ENCODE peak calls at places on chromosomes 16 and 17, in eight cellular contexts. One of them, this sample, is unnamed.

GRCh38 chr17:7613769-7614421 is 802 bp downstream of the FXR2 start:
- DNase-seq in A549: peak
- DNase-seq in neuronal stem cell: peak
- DNase-seq in psoas muscle: no peak
- DNase-seq in iPS DF 6.9: no peak
- DNase-seq in epithelial cell of prostate: no peak
- DNase-seq in heart left ventricle: no peak
- DNase-seq in caudate nucleus: no peak
- DNase-seq in this sample: no peak

GRCh38 chr17:34423978-34424813 is 61.2 kb upstream of the CCL1 start:
- DNase-seq in neuronal stem cell: no peak
- DNase-seq in iPS DF 6.9: no peak
- DNase-seq in caudate nucleus: no peak
- DNase-seq in psoas muscle: no peak
- DNase-seq in A549: no peak
- DNase-seq in heart left ventricle: no peak
- DNase-seq in epithelial cell of prostate: no peak
- DNase-seq in this sample: no peak

GRCh38 chr17:48037036-48037881 is at the start of gene COPZ2:
- DNase-seq in A549: peak
- DNase-seq in caudate nucleus: no peak
- DNase-seq in psoas muscle: peak
- DNase-seq in iPS DF 6.9: no peak
- DNase-seq in neuronal stem cell: no peak
- DNase-seq in heart left ventricle: peak
- DNase-seq in epithelial cell of prostate: no peak
- DNase-seq in this sample: no peak

GRCh38 chr17:3887811-3888210 is 5.0 kb downstream of the CAMKK1 start:
- DNase-seq in psoas muscle: no peak
- DNase-seq in A549: no peak
- DNase-seq in neuronal stem cell: no peak
- DNase-seq in caudate nucleus: no peak
- DNase-seq in heart left ventricle: no peak
- DNase-seq in iPS DF 6.9: no peak
- DNase-seq in epithelial cell of prostate: no peak
- DNase-seq in this sample: no peak

GRCh38 chr17:20273741-20274500 is 193.4 kb downstream of the LGALS9B start:
- DNase-seq in A549: no peak
- DNase-seq in caudate nucleus: no peak
- DNase-seq in psoas muscle: no peak
- DNase-seq in heart left ventricle: no peak
- DNase-seq in epithelial cell of prostate: no peak
- DNase-seq in neuronal stem cell: no peak
- DNase-seq in iPS DF 6.9: no peak
- DNase-seq in this sample: no peak

GRCh38 chr17:10435096-10435495 is 13.3 kb upstream of the MYH8 start:
- DNase-seq in neuronal stem cell: no peak
- DNase-seq in heart left ventricle: no peak
- DNase-seq in epithelial cell of prostate: no peak
- DNase-seq in psoas muscle: no peak
- DNase-seq in A549: no peak
- DNase-seq in caudate nucleus: no peak
- DNase-seq in iPS DF 6.9: no peak
- DNase-seq in this sample: no peak

GRCh38 chr16:88306411-88306810 is 76.3 kb upstream of the ZNF469 start:
- DNase-seq in heart left ventricle: no peak
- DNase-seq in iPS DF 6.9: no peak
- DNase-seq in A549: no peak
- DNase-seq in caudate nucleus: no peak
- DNase-seq in psoas muscle: peak
- DNase-seq in neuronal stem cell: no peak
- DNase-seq in epithelial cell of prostate: no peak
- DNase-seq in this sample: no peak

GRCh38 chr16:12775689-12776236 is 27.9 kb downstream of the CPPED1 start:
- DNase-seq in neuronal stem cell: no peak
- DNase-seq in A549: no peak
- DNase-seq in psoas muscle: no peak
- DNase-seq in caudate nucleus: no peak
- DNase-seq in iPS DF 6.9: no peak
- DNase-seq in heart left ventricle: no peak
- DNase-seq in epithelial cell of prostate: no peak
- DNase-seq in this sample: no peak

GRCh38 chr17:10156579-10157488 is 41.6 kb downstream of the GAS7 start:
- DNase-seq in psoas muscle: peak
- DNase-seq in neuronal stem cell: no peak
- DNase-seq in heart left ventricle: peak
- DNase-seq in epithelial cell of prostate: no peak
- DNase-seq in iPS DF 6.9: no peak
- DNase-seq in A549: no peak
- DNase-seq in caudate nucleus: no peak
- DNase-seq in this sample: peak

GRCh38 chr16:20611350-20611902 is 35.3 kb upstream of the ACSM2B start:
- DNase-seq in heart left ventricle: no peak
- DNase-seq in psoas muscle: peak
- DNase-seq in epithelial cell of prostate: no peak
- DNase-seq in neuronal stem cell: no peak
- DNase-seq in caudate nucleus: no peak
- DNase-seq in iPS DF 6.9: no peak
- DNase-seq in A549: no peak
- DNase-seq in this sample: no peak

GRCh38 chr16:11136600-11136999 is 119.4 kb downstream of the SOCS1 start:
- DNase-seq in A549: no peak
- DNase-seq in caudate nucleus: no peak
- DNase-seq in iPS DF 6.9: no peak
- DNase-seq in epithelial cell of prostate: no peak
- DNase-seq in heart left ventricle: peak
- DNase-seq in psoas muscle: peak
- DNase-seq in neuronal stem cell: no peak
- DNase-seq in this sample: no peak

GRCh38 chr17:2085648-2085949 is 30.7 kb downstream of the HIC1 start:
- DNase-seq in heart left ventricle: peak
- DNase-seq in iPS DF 6.9: no peak
- DNase-seq in neuronal stem cell: no peak
- DNase-seq in psoas muscle: peak
- DNase-seq in A549: no peak
- DNase-seq in epithelial cell of prostate: no peak
- DNase-seq in caudate nucleus: no peak
- DNase-seq in this sample: no peak

GRCh38 chr16:82769845-82770244 is 143.1 kb downstream of the CDH13 start:
- DNase-seq in heart left ventricle: peak
- DNase-seq in iPS DF 6.9: no peak
- DNase-seq in A549: no peak
- DNase-seq in psoas muscle: peak
- DNase-seq in caudate nucleus: no peak
- DNase-seq in neuronal stem cell: no peak
- DNase-seq in epithelial cell of prostate: no peak
- DNase-seq in this sample: no peak

GRCh38 chr17:14269473-14269872 is 31.4 kb upstream of the HS3ST3B1 start:
- DNase-seq in heart left ventricle: no peak
- DNase-seq in A549: no peak
- DNase-seq in psoas muscle: no peak
- DNase-seq in iPS DF 6.9: no peak
- DNase-seq in epithelial cell of prostate: no peak
- DNase-seq in neuronal stem cell: no peak
- DNase-seq in caudate nucleus: no peak
- DNase-seq in this sample: no peak

GRCh38 chr16:67963325-67964321 is 4.8 kb downstream of the SLC12A4 start:
- DNase-seq in neuronal stem cell: no peak
- DNase-seq in caudate nucleus: no peak
- DNase-seq in epithelial cell of prostate: no peak
- DNase-seq in psoas muscle: no peak
- DNase-seq in heart left ventricle: peak
- DNase-seq in iPS DF 6.9: no peak
- DNase-seq in A549: no peak
- DNase-seq in this sample: no peak

GRCh38 chr16:67964477-67965131 is 3.8 kb downstream of the SLC12A4 start:
- DNase-seq in A549: no peak
- DNase-seq in psoas muscle: no peak
- DNase-seq in iPS DF 6.9: no peak
- DNase-seq in neuronal stem cell: no peak
- DNase-seq in heart left ventricle: no peak
- DNase-seq in epithelial cell of prostate: no peak
- DNase-seq in caudate nucleus: no peak
- DNase-seq in this sample: no peak

GRCh38 chr16:67959930-67960329 is 8.5 kb downstream of the SLC12A4 start:
- DNase-seq in epithelial cell of prostate: no peak
- DNase-seq in caudate nucleus: no peak
- DNase-seq in heart left ventricle: no peak
- DNase-seq in neuronal stem cell: no peak
- DNase-seq in A549: no peak
- DNase-seq in iPS DF 6.9: no peak
- DNase-seq in psoas muscle: no peak
- DNase-seq in this sample: no peak

GRCh38 chr16:67961551-67961957 is 6.9 kb downstream of the SLC12A4 start:
- DNase-seq in caudate nucleus: no peak
- DNase-seq in epithelial cell of prostate: peak
- DNase-seq in psoas muscle: peak
- DNase-seq in A549: no peak
- DNase-seq in heart left ventricle: peak
- DNase-seq in iPS DF 6.9: no peak
- DNase-seq in neuronal stem cell: no peak
- DNase-seq in this sample: no peak

DNA sequence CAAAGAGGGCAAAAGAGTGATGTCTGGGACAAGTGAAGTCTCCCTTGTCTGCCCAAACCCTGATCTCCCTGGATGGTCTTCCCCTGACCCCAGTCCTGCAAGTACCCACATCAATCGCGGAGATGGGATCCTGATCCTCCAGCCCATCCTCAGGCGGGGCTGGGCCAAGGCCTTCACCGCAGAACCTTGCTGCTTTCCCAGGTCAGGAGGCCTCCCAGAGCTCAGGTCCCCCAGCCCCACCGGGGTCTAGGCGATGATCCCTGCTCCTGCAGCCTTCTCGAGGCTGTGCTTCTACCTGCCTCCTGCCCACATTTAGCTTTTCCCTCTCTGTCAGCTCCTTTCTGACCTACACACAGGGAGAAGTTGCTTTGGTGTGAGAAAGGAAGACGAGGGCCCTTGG is 6.3 kb downstream of the SLC12A4 start:
- DNase-seq in caudate nucleus: no peak
- DNase-seq in neuronal stem cell: no peak
- DNase-seq in psoas muscle: no peak
- DNase-seq in epithelial cell of prostate: no peak
- DNase-seq in heart left ventricle: no peak
- DNase-seq in iPS DF 6.9: no peak
- DNase-seq in A549: no peak
- DNase-seq in this sample: no peak
- H3K27ac ChIP-seq in caudate nucleus: no peak
- H3K27ac ChIP-seq in neuronal stem cell: no peak
- H3K27ac ChIP-seq in psoas muscle: peak
- H3K27ac ChIP-seq in epithelial cell of prostate: peak
- H3K27ac ChIP-seq in heart left ventricle: peak
- H3K27ac ChIP-seq in iPS DF 6.9: no peak
- H3K27ac ChIP-seq in A549: no peak
- H3K27ac ChIP-seq in this sample: no peak

GRCh38 chr16:66402591-66403230 is 24.4 kb upstream of the BEAN1 start:
- DNase-seq in caudate nucleus: no peak
- DNase-seq in A549: no peak
- DNase-seq in neuronal stem cell: no peak
- DNase-seq in heart left ventricle: no peak
- DNase-seq in psoas muscle: no peak
- DNase-seq in iPS DF 6.9: no peak
- DNase-seq in epithelial cell of prostate: no peak
- DNase-seq in this sample: no peak
- H3K27ac ChIP-seq in caudate nucleus: no peak
- H3K27ac ChIP-seq in A549: no peak
- H3K27ac ChIP-seq in neuronal stem cell: no peak
- H3K27ac ChIP-seq in heart left ventricle: no peak
- H3K27ac ChIP-seq in psoas muscle: no peak
- H3K27ac ChIP-seq in iPS DF 6.9: no peak
- H3K27ac ChIP-seq in epithelial cell of prostate: no peak
- H3K27ac ChIP-seq in this sample: no peak

GRCh38 chr17:79048826-79049755 is 25.1 kb downstream of the C1QTNF1 start:
- DNase-seq in caudate nucleus: no peak
- DNase-seq in heart left ventricle: no peak
- DNase-seq in neuronal stem cell: no peak
- DNase-seq in A549: no peak
- DNase-seq in psoas muscle: no peak
- DNase-seq in epithelial cell of prostate: no peak
- DNase-seq in iPS DF 6.9: no peak
- DNase-seq in this sample: no peak
- H3K27ac ChIP-seq in caudate nucleus: no peak
- H3K27ac ChIP-seq in heart left ventricle: peak
- H3K27ac ChIP-seq in neuronal stem cell: peak
- H3K27ac ChIP-seq in A549: no peak
- H3K27ac ChIP-seq in psoas muscle: no peak
- H3K27ac ChIP-seq in epithelial cell of prostate: no peak
- H3K27ac ChIP-seq in iPS DF 6.9: no peak
- H3K27ac ChIP-seq in this sample: no peak

DNA sequence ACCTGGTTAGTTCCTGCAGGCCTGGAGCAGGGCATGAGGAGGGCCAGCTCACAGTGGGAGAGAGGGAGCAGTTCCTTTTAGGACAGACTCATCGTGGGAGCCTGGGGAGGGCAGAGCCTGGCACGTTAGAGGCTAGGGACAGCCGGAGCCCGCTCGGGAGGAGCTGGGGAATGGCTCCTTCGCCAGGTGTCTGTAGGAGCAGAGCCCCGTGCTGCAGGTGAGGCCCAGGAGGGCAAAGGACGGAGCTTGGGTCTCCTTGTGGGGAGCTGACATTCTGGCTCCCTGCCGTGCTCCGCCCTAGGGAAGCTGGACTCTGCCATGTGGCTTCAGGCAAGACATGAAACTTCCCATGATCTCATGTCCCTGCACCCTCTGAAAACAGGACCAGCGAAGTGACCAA is 18.7 kb upstream of the MTSS2 start:
- DNase-seq in heart left ventricle: no peak
- DNase-seq in iPS DF 6.9: no peak
- DNase-seq in epithelial cell of prostate: no peak
- DNase-seq in caudate nucleus: no peak
- DNase-seq in psoas muscle: no peak
- DNase-seq in neuronal stem cell: no peak
- DNase-seq in A549: no peak
- DNase-seq in this sample: no peak
- H3K27ac ChIP-seq in heart left ventricle: no peak
- H3K27ac ChIP-seq in iPS DF 6.9: no peak
- H3K27ac ChIP-seq in epithelial cell of prostate: no peak
- H3K27ac ChIP-seq in caudate nucleus: peak
- H3K27ac ChIP-seq in psoas muscle: peak
- H3K27ac ChIP-seq in neuronal stem cell: no peak
- H3K27ac ChIP-seq in A549: peak
- H3K27ac ChIP-seq in this sample: no peak

GRCh38 chr17:77372444-77373297 is 231.9 kb downstream of the SEC14L1 start:
- DNase-seq in neuronal stem cell: peak
- DNase-seq in heart left ventricle: peak
- DNase-seq in A549: no peak
- DNase-seq in epithelial cell of prostate: no peak
- DNase-seq in iPS DF 6.9: no peak
- DNase-seq in caudate nucleus: no peak
- DNase-seq in psoas muscle: peak
- DNase-seq in this sample: peak
- H3K27ac ChIP-seq in neuronal stem cell: peak
- H3K27ac ChIP-seq in heart left ventricle: peak
- H3K27ac ChIP-seq in A549: peak
- H3K27ac ChIP-seq in epithelial cell of prostate: peak
- H3K27ac ChIP-seq in iPS DF 6.9: no peak
- H3K27ac ChIP-seq in caudate nucleus: peak
- H3K27ac ChIP-seq in psoas muscle: peak
- H3K27ac ChIP-seq in this sample: peak